ENCODE peak calls at places on chromosomes 4 and X, in four cellular contexts. U, O, F and W are unnamed samples.

GRCh38 chr4:180587379-180587778 is 1655.8 kb upstream of the TENM3 start:
- DNase-seq in F (no peak), O (no peak), U (no peak), W (no peak)

GRCh38 chrX:67893931-67894330 is 350.1 kb downstream of the AR start:
- DNase-seq in U (no peak), F (no peak), O (no peak), W (no peak)

GRCh38 chr4:143186202-143186601 is 1.5 kb downstream of the USP38 start:
- DNase-seq in O (no peak), U (no peak), F (no peak), W (no peak)

GRCh38 chrX:77431227-77431626 is 16.0 kb upstream of the FGF16 start:
- DNase-seq in U (peak; percentile 58), O (no peak), F (no peak), W (no peak)

GRCh38 chr4:26048378-26048882 is 134.4 kb downstream of the SMIM20 start:
- DNase-seq in U (peak; percentile 91), O (no peak), F (peak; percentile 59), W (peak; percentile 90)

GRCh38 chr4:98577956-98578355 is 80.5 kb downstream of the TSPAN5 start:
- DNase-seq in F (no peak), O (no peak), U (no peak), W (no peak)

GRCh38 chr4:78612398-78613005 is 60.9 kb downstream of the ANXA3 start:
- DNase-seq in U (no peak), F (no peak), O (peak; percentile 35), W (no peak)

GRCh38 chrX:155070663-155070974 is 317 bp downstream of the CMC4 start:
- DNase-seq in O (no peak), F (no peak), U (no peak), W (no peak)

GRCh38 chr4:132572210-132572609 is 576.9 kb upstream of the PCDH10 start:
- DNase-seq in F (no peak), U (no peak), O (peak; percentile 63), W (no peak)

GRCh38 chr4:69649629-69650028 is 3.4 kb downstream of the UGT2A1 start:
- DNase-seq in F (no peak), U (no peak), O (peak; percentile 9), W (no peak)

GRCh38 chr4:186643501-186644315 is 79.9 kb downstream of the FAT1 start:
- DNase-seq in O (no peak), U (peak; percentile 16), F (no peak), W (no peak)

GRCh38 chr4:40316333-40316781 is 18.8 kb upstream of the CHRNA9 start:
- DNase-seq in O (no peak), U (peak; percentile 88), F (no peak), W (no peak)
- H3K4me3 ChIP-seq in O (no peak overlapping the region), U (peak overlapping the region; percentile 16), F (no peak overlapping the region), W (peak overlapping the region; percentile 55)

DNA sequence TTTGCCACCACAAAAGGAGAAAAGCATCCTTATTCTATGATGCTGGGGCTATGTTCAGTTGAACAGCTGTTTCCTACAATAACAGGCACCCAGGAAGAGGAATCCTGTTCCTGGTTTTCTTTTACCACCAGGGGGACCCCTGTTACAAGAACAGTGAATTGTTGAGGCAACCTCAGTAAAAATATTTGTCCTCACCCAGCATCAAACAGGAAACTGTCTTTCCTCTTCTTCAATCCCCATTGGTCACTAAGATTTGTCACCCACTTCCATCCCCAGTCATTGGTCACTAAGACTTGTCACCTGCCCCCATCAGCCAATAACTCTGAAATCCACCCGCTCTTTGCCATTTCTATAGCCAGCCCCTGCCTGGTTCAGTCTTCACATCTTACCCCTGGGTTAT is 143.5 kb upstream of the GALNT7 start:
- DNase-seq in U (no peak), O (peak; percentile 80), F (no peak), W (peak; percentile 71)
- H3K4me3 ChIP-seq in U (no peak overlapping the region), O (no peak overlapping the region), F (no peak overlapping the region), W (no peak overlapping the region)

GRCh38 chr4:184750926-184751584 is 17.2 kb upstream of the CENPU start:
- DNase-seq in F (no peak), U (no peak), O (peak; percentile 75), W (peak; percentile 37)
- H3K4me3 ChIP-seq in F (no peak overlapping the region), U (no peak overlapping the region), O (no peak overlapping the region), W (no peak overlapping the region)

GRCh38 chrX:47573334-47574095 is 8.7 kb upstream of the TIMP1 start:
- DNase-seq in U (peak; percentile 43), F (no peak), O (peak; percentile 75), W (no peak)
- H3K4me3 ChIP-seq in U (peak overlapping the region; percentile 27), F (no peak overlapping the region), O (peak overlapping the region; percentile 22), W (peak overlapping the region; percentile 48)

GRCh38 chr4:7894677-7895181 is 44.9 kb downstream of the AFAP1 start:
- DNase-seq in F (no peak), U (no peak), O (peak; percentile 59), W (no peak)
- H3K4me3 ChIP-seq in F (no peak overlapping the region), U (no peak overlapping the region), O (no peak overlapping the region), W (no peak overlapping the region)

GRCh38 chr4:185510803-185511202 is 24.5 kb downstream of the PDLIM3 start:
- DNase-seq in O (no peak), U (no peak), F (no peak), W (no peak)
- H3K4me3 ChIP-seq in O (no peak overlapping the region), U (no peak overlapping the region), F (no peak overlapping the region), W (no peak overlapping the region)

DNA sequence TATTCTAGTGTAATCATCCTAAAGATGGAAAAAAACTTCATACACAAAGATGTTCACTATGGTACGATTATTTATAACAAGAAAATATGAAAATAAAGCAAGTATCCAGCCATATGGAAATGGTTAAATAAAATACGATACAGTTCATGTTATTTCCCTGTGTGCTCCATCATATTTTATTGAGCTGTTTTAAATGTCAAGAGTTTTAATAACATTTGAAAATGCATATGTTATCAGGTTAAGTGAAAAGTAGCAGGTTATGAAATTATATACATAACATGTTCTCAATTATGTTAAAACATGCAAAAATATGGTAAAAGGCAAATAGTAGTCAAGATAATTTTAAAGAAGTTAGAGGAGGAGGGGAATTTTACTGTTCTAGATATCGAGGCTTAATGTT is 192.0 kb downstream of the HNRNPD start:
- DNase-seq in U (no peak), F (no peak), O (no peak), W (no peak)
- H3K4me3 ChIP-seq in U (no peak overlapping the region), F (no peak overlapping the region), O (no peak overlapping the region), W (no peak overlapping the region)